ENCODE peak calls at places on chromosomes 12 and 14, in ten cellular contexts. U is upper lobe of right lung; X is stimulated activated CD8-positive, alpha-beta memory T cell treated with anti-CD3 and anti-CD28 coated beads, Interleukin-2, amount 100 ng/mL, for 48 hours; A is Peyer's patch; L is hepatic stellate cell; Q is hepatocyte; D is BJ; S is NCI-H2081; Z is MCF 10A; E is stimulated activated CD4-positive, alpha-beta T cell treated with anti-CD3 and anti-CD28 coated beads, Interleukin-4, amount 100 ng/mL, for 48 hours. R is an unnamed sample.

GRCh38 chr14:72894623-72895378 is 900 bp upstream of the DPF3 start:
- DNase-seq in U (no peak), Q (peak), E (no peak), S (no peak), A (peak), Z (peak), L (peak), X (no peak), D (no peak), R (peak)

GRCh38 chr14:88749139-88749538 is 43.6 kb downstream of the EML5 start:
- DNase-seq in A (no peak), L (no peak), Q (no peak), Z (no peak), D (no peak), X (no peak), U (no peak), E (no peak), S (no peak), R (no peak)

GRCh38 chr14:47539065-47539464 is 136.3 kb downstream of the MDGA2 start:
- DNase-seq in U (no peak), S (peak), Q (peak), A (no peak), Z (peak), L (peak), E (no peak), X (no peak), D (no peak), R (peak)

GRCh38 chr12:107145397-107145796 is 52.0 kb upstream of the CRY1 start:
- DNase-seq in Z (peak), X (no peak), D (no peak), Q (no peak), U (no peak), A (no peak), L (no peak), E (no peak), S (no peak), R (peak)

GRCh38 chr12:124289634-124290600 is 5.0 kb upstream of the RFLNA start:
- DNase-seq in L (peak), Q (no peak), X (no peak), U (no peak), E (no peak), D (peak), A (no peak), S (no peak), Z (no peak), R (no peak)

GRCh38 chr14:22733829-22734228 is 32.7 kb upstream of the OXA1L start:
- DNase-seq in E (no peak), X (no peak), Q (no peak), D (no peak), L (no peak), S (no peak), A (no peak), U (no peak), Z (no peak), R (no peak)

GRCh38 chr14:56224691-56225681 is 106.8 kb downstream of the PELI2 start:
- DNase-seq in D (no peak), L (no peak), E (no peak), U (no peak), X (no peak), Z (no peak), S (peak), Q (peak), A (peak), R (peak)

GRCh38 chr14:101821528-101821927 is 60.0 kb downstream of the PPP2R5C start:
- DNase-seq in Z (no peak), E (no peak), Q (no peak), A (no peak), U (no peak), D (no peak), X (no peak), S (no peak), L (no peak), R (no peak)

GRCh38 chr12:22518067-22518719 is 26.1 kb downstream of the C2CD5 start:
- DNase-seq in E (no peak), L (no peak), U (no peak), X (no peak), Q (no peak), D (no peak), Z (peak), S (peak), A (no peak), R (peak)

GRCh38 chr12:89993632-89994031 is 285.0 kb upstream of the ATP2B1 start:
- DNase-seq in X (no peak), L (no peak), Z (no peak), E (no peak), U (no peak), S (no peak), D (no peak), A (no peak), Q (no peak), R (no peak)

GRCh38 chr12:66744956-66745383 is 66.1 kb upstream of the GRIP1 start:
- DNase-seq in D (no peak), L (no peak), X (no peak), E (no peak), U (no peak), S (peak), Z (no peak), A (no peak), Q (peak), R (no peak)

GRCh38 chr12:1496162-1496925 is 98.0 kb downstream of the FBXL14 start:
- DNase-seq in Z (peak), E (no peak), Q (no peak), L (no peak), U (no peak), A (no peak), S (no peak), X (no peak), D (no peak), R (no peak)

GRCh38 chr14:89418452-89418851 is 1.4 kb upstream of the FOXN3 start:
- DNase-seq in U (no peak), X (no peak), D (no peak), A (no peak), Q (no peak), L (no peak), Z (no peak), S (peak), E (no peak), R (no peak)

GRCh38 chr14:33707751-33708150 is 243.1 kb downstream of the EGLN3 start:
- DNase-seq in A (no peak), Z (no peak), U (no peak), D (no peak), E (no peak), L (no peak), Q (no peak), S (no peak), X (no peak), R (no peak)

GRCh38 chr12:114855678-114856077 is 171.7 kb upstream of the TBX3 start:
- DNase-seq in X (no peak), S (no peak), E (no peak), D (no peak), Z (no peak), L (no peak), A (no peak), Q (no peak), U (no peak), R (no peak)

GRCh38 chr12:18146375-18146774 is 56.4 kb upstream of the RERGL start:
- DNase-seq in A (no peak), E (no peak), S (no peak), U (no peak), D (no peak), X (no peak), Q (no peak), Z (peak), L (no peak), R (peak)

GRCh38 chr12:2011641-2012607 is 7.7 kb upstream of the DCP1B start:
- DNase-seq in D (no peak), X (no peak), L (no peak), Q (no peak), S (peak), A (no peak), E (no peak), Z (no peak), U (no peak), R (no peak)

GRCh38 chr14:61460063-61460462 is 138.7 kb downstream of the PRKCH start:
- DNase-seq in X (no peak), E (no peak), D (no peak), S (no peak), Q (no peak), L (no peak), U (no peak), A (no peak), Z (no peak), R (no peak)

GRCh38 chr14:105682956-105683570 is 156.7 kb downstream of the TMEM121 start:
- DNase-seq in Z (no peak), L (no peak), E (no peak), S (no peak), X (no peak), D (no peak), U (no peak), Q (no peak), A (no peak), R (no peak)

GRCh38 chr12:119204137-119204536 is 25.4 kb downstream of the HSPB8 start:
- DNase-seq in A (no peak), S (no peak), X (no peak), D (no peak), L (no peak), Z (no peak), U (no peak), Q (no peak), E (no peak), R (no peak)

GRCh38 chr12:13539051-13539450 is 342.5 kb downstream of the EMP1 start:
- DNase-seq in Z (peak), S (no peak), U (no peak), X (no peak), E (no peak), L (no peak), Q (peak), D (no peak), A (no peak), R (no peak)

GRCh38 chr12:78778339-78778738 is 86.2 kb upstream of the SYT1 start:
- DNase-seq in U (no peak), Q (no peak), Z (peak), D (no peak), E (no peak), A (no peak), X (no peak), L (no peak), S (no peak), R (no peak)

GRCh38 chr14:71115306-71115705 is 208.0 kb downstream of the PCNX1 start:
- DNase-seq in E (no peak), L (no peak), A (no peak), X (no peak), Z (no peak), S (no peak), U (no peak), D (no peak), Q (no peak), R (no peak)